ENCODE peak calls at places on chromosome 9, in ten cellular contexts. One of them, this sample, is unnamed.

GRCh38 chr9:10366171-10366779 is 246.5 kb downstream of the PTPRD start:
- DNase-seq in lower lobe of right lung: no peak
- DNase-seq in Calu3: peak; percentile 10
- DNase-seq in CD8-positive, alpha-beta T cell: no peak
- DNase-seq in coronary artery: no peak
- DNase-seq in stomach: no peak
- DNase-seq in ovary: no peak
- DNase-seq in thyroid gland: no peak
- DNase-seq in GM12865: peak; percentile 40
- DNase-seq in kidney: no peak
- DNase-seq in this sample: peak; percentile 10

GRCh38 chr9:120635011-120635410 is 55.0 kb upstream of the CDK5RAP2 start:
- DNase-seq in lower lobe of right lung: no peak
- DNase-seq in Calu3: no peak
- DNase-seq in CD8-positive, alpha-beta T cell: no peak
- DNase-seq in coronary artery: no peak
- DNase-seq in stomach: no peak
- DNase-seq in ovary: no peak
- DNase-seq in thyroid gland: no peak
- DNase-seq in GM12865: no peak
- DNase-seq in kidney: no peak
- DNase-seq in this sample: no peak

GRCh38 chr9:129432671-129433154 is 188.2 kb downstream of the C9orf50 start:
- DNase-seq in lower lobe of right lung: no peak
- DNase-seq in Calu3: no peak
- DNase-seq in CD8-positive, alpha-beta T cell: no peak
- DNase-seq in coronary artery: no peak
- DNase-seq in stomach: peak; percentile 90
- DNase-seq in ovary: no peak
- DNase-seq in thyroid gland: peak; percentile 100
- DNase-seq in GM12865: no peak
- DNase-seq in kidney: peak; percentile 98
- DNase-seq in this sample: no peak

GRCh38 chr9:135241381-135242380 is 154.2 kb downstream of the OLFM1 start:
- DNase-seq in lower lobe of right lung: peak; percentile 40
- DNase-seq in Calu3: no peak
- DNase-seq in CD8-positive, alpha-beta T cell: no peak
- DNase-seq in coronary artery: no peak
- DNase-seq in stomach: no peak
- DNase-seq in ovary: no peak
- DNase-seq in thyroid gland: no peak
- DNase-seq in GM12865: no peak
- DNase-seq in kidney: peak; percentile 54
- DNase-seq in this sample: peak; percentile 15

GRCh38 chr9:88746029-88746743 is 211.2 kb downstream of the NXNL2 start:
- DNase-seq in lower lobe of right lung: no peak
- DNase-seq in Calu3: no peak
- DNase-seq in CD8-positive, alpha-beta T cell: no peak
- DNase-seq in coronary artery: peak; percentile 75
- DNase-seq in stomach: no peak
- DNase-seq in ovary: peak; percentile 58
- DNase-seq in thyroid gland: peak; percentile 41
- DNase-seq in GM12865: no peak
- DNase-seq in kidney: peak; percentile 88
- DNase-seq in this sample: no peak

GRCh38 chr9:114202396-114202795 is 47.1 kb downstream of the COL27A1 start:
- DNase-seq in lower lobe of right lung: no peak
- DNase-seq in Calu3: no peak
- DNase-seq in CD8-positive, alpha-beta T cell: no peak
- DNase-seq in coronary artery: no peak
- DNase-seq in stomach: no peak
- DNase-seq in ovary: no peak
- DNase-seq in thyroid gland: no peak
- DNase-seq in GM12865: no peak
- DNase-seq in kidney: no peak
- DNase-seq in this sample: no peak

GRCh38 chr9:69865986-69866385 is 45.4 kb downstream of the CFAP95 start:
- DNase-seq in lower lobe of right lung: no peak
- DNase-seq in Calu3: no peak
- DNase-seq in CD8-positive, alpha-beta T cell: no peak
- DNase-seq in coronary artery: no peak
- DNase-seq in stomach: no peak
- DNase-seq in ovary: no peak
- DNase-seq in thyroid gland: no peak
- DNase-seq in GM12865: no peak
- DNase-seq in kidney: no peak
- DNase-seq in this sample: no peak

GRCh38 chr9:2494571-2494970 is 127.0 kb upstream of the VLDLR start:
- DNase-seq in lower lobe of right lung: no peak
- DNase-seq in Calu3: no peak
- DNase-seq in CD8-positive, alpha-beta T cell: no peak
- DNase-seq in coronary artery: no peak
- DNase-seq in stomach: no peak
- DNase-seq in ovary: no peak
- DNase-seq in thyroid gland: no peak
- DNase-seq in GM12865: no peak
- DNase-seq in kidney: no peak
- DNase-seq in this sample: no peak

GRCh38 chr9:124941689-124942561 is 1.0 kb upstream of the GOLGA1 start:
- DNase-seq in lower lobe of right lung: peak; percentile 80
- DNase-seq in Calu3: peak; percentile 13
- DNase-seq in CD8-positive, alpha-beta T cell: peak; percentile 74
- DNase-seq in coronary artery: peak; percentile 76
- DNase-seq in stomach: peak; percentile 64
- DNase-seq in ovary: peak; percentile 72
- DNase-seq in thyroid gland: peak; percentile 73
- DNase-seq in GM12865: peak; percentile 83
- DNase-seq in kidney: peak; percentile 86
- DNase-seq in this sample: peak; percentile 27

GRCh38 chr9:127561491-127562270 is 50.4 kb upstream of the STXBP1 start:
- DNase-seq in lower lobe of right lung: peak; percentile 88
- DNase-seq in Calu3: peak; percentile 91
- DNase-seq in CD8-positive, alpha-beta T cell: peak; percentile 16
- DNase-seq in coronary artery: peak; percentile 97
- DNase-seq in stomach: peak; percentile 71
- DNase-seq in ovary: peak; percentile 84
- DNase-seq in thyroid gland: peak; percentile 70
- DNase-seq in GM12865: no peak
- DNase-seq in kidney: peak; percentile 96
- DNase-seq in this sample: peak; percentile 74

GRCh38 chr9:18190671-18191374 is 283.1 kb upstream of the ADAMTSL1 start:
- DNase-seq in lower lobe of right lung: no peak
- DNase-seq in Calu3: no peak
- DNase-seq in CD8-positive, alpha-beta T cell: no peak
- DNase-seq in coronary artery: no peak
- DNase-seq in stomach: no peak
- DNase-seq in ovary: no peak
- DNase-seq in thyroid gland: no peak
- DNase-seq in GM12865: no peak
- DNase-seq in kidney: no peak
- DNase-seq in this sample: no peak

GRCh38 chr9:108142504-108143201 is 653.1 kb upstream of the KLF4 start:
- DNase-seq in lower lobe of right lung: peak; percentile 74
- DNase-seq in Calu3: no peak
- DNase-seq in CD8-positive, alpha-beta T cell: no peak
- DNase-seq in coronary artery: peak; percentile 96
- DNase-seq in stomach: peak; percentile 55
- DNase-seq in ovary: peak; percentile 91
- DNase-seq in thyroid gland: peak; percentile 70
- DNase-seq in GM12865: peak; percentile 47
- DNase-seq in kidney: peak; percentile 96
- DNase-seq in this sample: no peak

GRCh38 chr9:38392235-38393127 is at the start of gene ALDH1B1:
- DNase-seq in lower lobe of right lung: peak; percentile 92
- DNase-seq in Calu3: peak; percentile 67
- DNase-seq in CD8-positive, alpha-beta T cell: peak; percentile 38
- DNase-seq in coronary artery: peak; percentile 93
- DNase-seq in stomach: peak; percentile 90
- DNase-seq in ovary: peak; percentile 90
- DNase-seq in thyroid gland: peak; percentile 88
- DNase-seq in GM12865: peak; percentile 87
- DNase-seq in kidney: peak; percentile 96
- DNase-seq in this sample: peak; percentile 89

GRCh38 chr9:137638680-137639079 is 19.9 kb downstream of the EHMT1 start:
- DNase-seq in lower lobe of right lung: no peak
- DNase-seq in Calu3: no peak
- DNase-seq in CD8-positive, alpha-beta T cell: no peak
- DNase-seq in coronary artery: no peak
- DNase-seq in stomach: no peak
- DNase-seq in ovary: peak; percentile 23
- DNase-seq in thyroid gland: no peak
- DNase-seq in GM12865: no peak
- DNase-seq in kidney: no peak
- DNase-seq in this sample: no peak

GRCh38 chr9:33719581-33720374 is 75.6 kb upstream of the PRSS3 start:
- DNase-seq in lower lobe of right lung: peak; percentile 48
- DNase-seq in Calu3: peak; percentile 63
- DNase-seq in CD8-positive, alpha-beta T cell: peak; percentile 29
- DNase-seq in coronary artery: no peak
- DNase-seq in stomach: peak; percentile 29
- DNase-seq in ovary: peak; percentile 34
- DNase-seq in thyroid gland: peak; percentile 16
- DNase-seq in GM12865: peak; percentile 56
- DNase-seq in kidney: no peak
- DNase-seq in this sample: peak; percentile 54

GRCh38 chr9:96126321-96126881 is 175.6 kb downstream of the HSD17B3 start:
- DNase-seq in lower lobe of right lung: no peak
- DNase-seq in Calu3: no peak
- DNase-seq in CD8-positive, alpha-beta T cell: no peak
- DNase-seq in coronary artery: no peak
- DNase-seq in stomach: no peak
- DNase-seq in ovary: no peak
- DNase-seq in thyroid gland: no peak
- DNase-seq in GM12865: no peak
- DNase-seq in kidney: no peak
- DNase-seq in this sample: no peak

DNA sequence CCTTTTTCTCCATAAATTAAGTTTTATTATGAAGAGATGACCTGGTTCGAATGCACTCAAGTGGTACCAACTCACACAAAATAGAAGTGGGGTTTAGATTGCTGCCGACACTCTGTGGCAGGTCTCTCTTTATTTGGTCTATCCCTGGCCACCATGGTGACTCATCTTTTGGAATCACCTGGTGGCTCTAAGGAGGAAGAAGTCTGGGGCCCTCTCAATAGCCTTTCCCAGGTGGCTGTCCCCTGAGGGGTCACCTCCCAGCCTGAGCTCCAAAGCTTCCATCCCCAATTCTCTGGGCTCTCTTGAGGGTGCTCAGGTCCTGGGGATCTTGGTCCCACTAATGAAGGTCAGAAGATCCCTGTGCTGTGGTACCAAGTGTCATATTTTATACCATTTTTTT is 136.8 kb downstream of the MVB12B start:
- DNase-seq in lower lobe of right lung: no peak
- DNase-seq in Calu3: no peak
- DNase-seq in CD8-positive, alpha-beta T cell: no peak
- DNase-seq in coronary artery: peak; percentile 50
- DNase-seq in stomach: no peak
- DNase-seq in ovary: no peak
- DNase-seq in thyroid gland: no peak
- DNase-seq in GM12865: no peak
- DNase-seq in kidney: no peak
- DNase-seq in this sample: no peak
- TF ChIP-seq CTCF in lower lobe of right lung: no peak
- TF ChIP-seq CTCF in Calu3: no peak
- TF ChIP-seq CTCF in CD8-positive, alpha-beta T cell: no peak
- TF ChIP-seq CTCF in coronary artery: no peak
- TF ChIP-seq CTCF in stomach: no peak
- TF ChIP-seq CTCF in ovary: no peak
- TF ChIP-seq CTCF in thyroid gland: no peak
- TF ChIP-seq CTCF in GM12865: no peak
- TF ChIP-seq CTCF in kidney: no peak
- TF ChIP-seq CTCF in this sample: no peak

DNA sequence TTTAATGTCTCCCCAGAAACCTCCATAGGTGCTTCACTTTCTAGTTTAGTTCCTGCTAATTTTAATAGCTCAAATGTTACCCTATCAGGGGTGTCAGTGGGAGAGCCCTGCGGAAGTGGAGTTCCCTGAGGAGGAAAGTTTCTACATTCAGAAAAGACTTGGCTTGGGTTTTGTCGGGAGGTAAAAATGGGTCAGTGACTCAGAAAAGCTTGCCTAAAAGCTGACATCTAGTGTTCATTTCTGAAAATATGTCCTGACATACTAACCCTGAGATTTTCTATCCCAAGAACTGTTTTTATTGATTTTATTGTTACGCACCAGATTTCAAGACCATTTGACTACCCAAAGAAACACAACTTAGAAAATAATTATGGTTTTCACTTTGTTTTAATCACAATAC is 40.9 kb upstream of the GLDC start:
- DNase-seq in lower lobe of right lung: no peak
- DNase-seq in Calu3: no peak
- DNase-seq in CD8-positive, alpha-beta T cell: no peak
- DNase-seq in coronary artery: no peak
- DNase-seq in stomach: no peak
- DNase-seq in ovary: no peak
- DNase-seq in thyroid gland: no peak
- DNase-seq in GM12865: peak; percentile 64
- DNase-seq in kidney: no peak
- DNase-seq in this sample: no peak
- TF ChIP-seq CTCF in lower lobe of right lung: no peak
- TF ChIP-seq CTCF in Calu3: no peak
- TF ChIP-seq CTCF in CD8-positive, alpha-beta T cell: no peak
- TF ChIP-seq CTCF in coronary artery: no peak
- TF ChIP-seq CTCF in stomach: no peak
- TF ChIP-seq CTCF in ovary: no peak
- TF ChIP-seq CTCF in thyroid gland: peak; percentile 10
- TF ChIP-seq CTCF in GM12865: peak; percentile 29
- TF ChIP-seq CTCF in kidney: peak; percentile 21
- TF ChIP-seq CTCF in this sample: peak; percentile 23

GRCh38 chr9:106717686-106718085 is 145.3 kb upstream of the ZNF462 start:
- DNase-seq in lower lobe of right lung: no peak
- DNase-seq in Calu3: peak; percentile 20
- DNase-seq in CD8-positive, alpha-beta T cell: no peak
- DNase-seq in coronary artery: no peak
- DNase-seq in stomach: no peak
- DNase-seq in ovary: no peak
- DNase-seq in thyroid gland: peak; percentile 22
- DNase-seq in GM12865: no peak
- DNase-seq in kidney: no peak
- DNase-seq in this sample: peak; percentile 17
- TF ChIP-seq CTCF in lower lobe of right lung: no peak
- TF ChIP-seq CTCF in Calu3: no peak
- TF ChIP-seq CTCF in CD8-positive, alpha-beta T cell: no peak
- TF ChIP-seq CTCF in coronary artery: no peak
- TF ChIP-seq CTCF in stomach: no peak
- TF ChIP-seq CTCF in ovary: no peak
- TF ChIP-seq CTCF in thyroid gland: peak; percentile 39
- TF ChIP-seq CTCF in GM12865: no peak
- TF ChIP-seq CTCF in kidney: peak; percentile 14
- TF ChIP-seq CTCF in this sample: peak; percentile 15

DNA sequence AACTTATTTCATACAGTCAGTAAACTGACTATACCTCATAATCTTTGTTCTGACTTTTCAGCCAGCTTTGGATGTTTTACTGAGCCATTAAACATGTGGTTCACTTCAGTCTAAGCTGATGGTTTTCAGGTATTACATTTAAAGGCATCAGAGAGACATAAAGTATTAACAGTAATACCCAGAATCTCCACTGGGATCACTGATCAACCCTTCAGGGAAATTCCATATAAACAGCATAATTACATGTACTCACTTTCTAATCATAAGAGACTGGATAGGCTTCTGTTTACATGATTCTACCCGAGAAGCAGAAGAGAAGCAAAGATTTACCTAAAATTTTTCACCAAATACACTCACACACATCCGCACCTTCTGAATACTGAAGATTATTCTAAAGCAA is 186.7 kb upstream of the FREM1 start:
- DNase-seq in lower lobe of right lung: no peak
- DNase-seq in Calu3: no peak
- DNase-seq in CD8-positive, alpha-beta T cell: no peak
- DNase-seq in coronary artery: no peak
- DNase-seq in stomach: no peak
- DNase-seq in ovary: no peak
- DNase-seq in thyroid gland: no peak
- DNase-seq in GM12865: no peak
- DNase-seq in kidney: no peak
- DNase-seq in this sample: no peak
- TF ChIP-seq CTCF in lower lobe of right lung: no peak
- TF ChIP-seq CTCF in Calu3: no peak
- TF ChIP-seq CTCF in CD8-positive, alpha-beta T cell: no peak
- TF ChIP-seq CTCF in coronary artery: no peak
- TF ChIP-seq CTCF in stomach: no peak
- TF ChIP-seq CTCF in ovary: no peak
- TF ChIP-seq CTCF in thyroid gland: no peak
- TF ChIP-seq CTCF in GM12865: no peak
- TF ChIP-seq CTCF in kidney: no peak
- TF ChIP-seq CTCF in this sample: no peak